ENCODE peak calls at places on chromosomes 1 and 21, in six cellular contexts. Y is foreskin fibroblast; Q is mesothelial cell of epicardium; L is colonic mucosa; H is MM.1S; R is activated CD8-positive, alpha-beta T cell treated with anti-CD3 and anti-CD28 coated beads for 36 hours. C is an unnamed sample.
A peak's percentile ranks its signal among the peaks of the same experiment; 100 is the strongest.

GRCh38 chr1:87104945-87105344 is 190.5 kb downstream of the HS2ST1 start:
- DNase-seq in Y (no peak), Q (no peak), L (no peak), H (no peak), R (no peak), C (no peak)

GRCh38 chr21:45365608-45366241 is 39.2 kb upstream of the COL18A1 start:
- DNase-seq in Y (peak; percentile 36), Q (no peak), L (no peak), H (no peak), R (no peak), C (no peak)

GRCh38 chr1:62364726-62365125 is 45.5 kb upstream of the KANK4 start:
- DNase-seq in Y (no peak), Q (no peak), L (no peak), H (no peak), R (no peak), C (no peak)

GRCh38 chr1:3625151-3625907 is 514 bp downstream of the TPRG1L start:
- DNase-seq in Y (no peak), Q (no peak), L (peak; percentile 70), H (peak; percentile 18), R (peak; percentile 37), C (no peak)

GRCh38 chr1:165890684-165891083 is 63.3 kb downstream of the UCK2 start:
- DNase-seq in Y (no peak), Q (no peak), L (no peak), H (no peak), R (no peak), C (no peak)

GRCh38 chr21:37921091-37921490 is 4.8 kb upstream of the KCNJ6 start:
- DNase-seq in Y (no peak), Q (no peak), L (no peak), H (no peak), R (no peak), C (no peak)

GRCh38 chr1:6260433-6260934 is 414 bp downstream of the GPR153 start:
- DNase-seq in Y (no peak), Q (no peak), L (no peak), H (no peak), R (no peak), C (peak; percentile 77)

GRCh38 chr1:23553206-23553895 is 6.0 kb downstream of the ID3 start:
- DNase-seq in Y (no peak), Q (no peak), L (no peak), H (no peak), R (no peak), C (no peak)

GRCh38 chr21:37546949-37547614 is 180.5 kb downstream of the DYRK1A start:
- DNase-seq in Y (peak; percentile 16), Q (peak; percentile 48), L (no peak), H (no peak), R (peak; percentile 50), C (no peak)

GRCh38 chr21:45405819-45406762 is 1.1 kb downstream of the COL18A1 start:
- DNase-seq in Y (no peak), Q (peak; percentile 64), L (no peak), H (no peak), R (peak; percentile 18), C (no peak)

GRCh38 chr1:101217148-101217547 is 19.7 kb upstream of the S1PR1 start:
- DNase-seq in Y (no peak), Q (no peak), L (no peak), H (no peak), R (no peak), C (no peak)

GRCh38 chr1:90198616-90199015 is 203.7 kb downstream of the ZNF326 start:
- DNase-seq in Y (no peak), Q (no peak), L (no peak), H (no peak), R (no peak), C (no peak)

GRCh38 chr1:203480084-203480483 is 4.5 kb downstream of the PRELP start:
- DNase-seq in Y (peak; percentile 64), Q (no peak), L (no peak), H (no peak), R (no peak), C (no peak)
- TF ChIP-seq CTCF in Y (no peak), Q (no peak), L (no peak), H (no peak), R (no peak), C (no peak)

DNA sequence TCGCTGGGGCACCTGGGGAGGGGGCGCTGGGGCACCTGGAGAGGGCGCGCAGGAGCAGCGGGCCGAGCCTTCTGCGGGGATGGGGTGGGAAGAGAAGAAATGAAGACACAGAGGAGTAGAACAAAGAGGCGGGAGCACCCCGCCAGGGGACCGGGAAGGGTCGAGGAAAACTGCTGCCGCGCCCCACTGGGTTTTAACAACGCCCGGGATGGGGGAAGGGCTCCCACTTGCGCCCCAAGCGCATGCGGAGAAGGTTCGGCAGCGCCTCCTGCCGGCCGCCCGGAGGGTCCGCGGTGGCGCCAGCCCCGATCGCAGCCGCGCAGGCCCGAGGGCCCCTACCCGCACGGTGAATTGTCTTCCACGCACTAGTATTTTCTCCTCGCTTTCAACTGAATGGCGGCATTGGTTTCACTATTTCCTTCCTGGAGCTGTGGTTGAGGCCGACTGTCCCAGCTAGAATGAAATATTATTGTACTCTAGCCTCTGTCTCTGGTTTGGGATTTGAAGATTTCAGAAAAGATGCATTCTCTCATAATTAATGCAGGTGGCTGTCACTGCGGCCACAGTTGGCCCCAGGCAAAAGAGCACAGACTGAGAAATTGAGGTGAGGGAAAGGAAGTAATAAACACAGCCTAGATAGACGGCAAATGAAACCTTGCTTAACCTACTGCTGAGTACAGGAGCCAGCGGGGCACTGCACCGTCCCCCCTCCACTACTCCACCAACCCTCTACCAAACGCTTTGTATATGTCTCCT is 57.3 kb downstream of the MAB21L3 start:
- DNase-seq in Y (peak; percentile 49), Q (peak; percentile 92), L (peak; percentile 91), H (peak; percentile 67), R (peak; percentile 89), C (peak; percentile 90)
- TF ChIP-seq CTCF in Y (peak; percentile 90), Q (peak; percentile 86), L (peak; percentile 92), H (peak; percentile 60), R (peak; percentile 95), C (peak; percentile 98)

GRCh38 chr1:167446946-167447345 is 71.4 kb downstream of the CD247 start:
- DNase-seq in Y (no peak), Q (no peak), L (no peak), H (no peak), R (no peak), C (no peak)

GRCh38 chr1:167443757-167444156 is 74.6 kb downstream of the CD247 start:
- DNase-seq in Y (no peak), Q (no peak), L (no peak), H (no peak), R (no peak), C (no peak)

GRCh38 chr1:167450843-167451242 is 67.5 kb downstream of the CD247 start:
- DNase-seq in Y (no peak), Q (no peak), L (no peak), H (peak; percentile 70), R (peak; percentile 44), C (no peak)

GRCh38 chr1:167442854-167443565 is 75.3 kb downstream of the CD247 start:
- DNase-seq in Y (no peak), Q (no peak), L (no peak), H (no peak), R (no peak), C (no peak)

DNA sequence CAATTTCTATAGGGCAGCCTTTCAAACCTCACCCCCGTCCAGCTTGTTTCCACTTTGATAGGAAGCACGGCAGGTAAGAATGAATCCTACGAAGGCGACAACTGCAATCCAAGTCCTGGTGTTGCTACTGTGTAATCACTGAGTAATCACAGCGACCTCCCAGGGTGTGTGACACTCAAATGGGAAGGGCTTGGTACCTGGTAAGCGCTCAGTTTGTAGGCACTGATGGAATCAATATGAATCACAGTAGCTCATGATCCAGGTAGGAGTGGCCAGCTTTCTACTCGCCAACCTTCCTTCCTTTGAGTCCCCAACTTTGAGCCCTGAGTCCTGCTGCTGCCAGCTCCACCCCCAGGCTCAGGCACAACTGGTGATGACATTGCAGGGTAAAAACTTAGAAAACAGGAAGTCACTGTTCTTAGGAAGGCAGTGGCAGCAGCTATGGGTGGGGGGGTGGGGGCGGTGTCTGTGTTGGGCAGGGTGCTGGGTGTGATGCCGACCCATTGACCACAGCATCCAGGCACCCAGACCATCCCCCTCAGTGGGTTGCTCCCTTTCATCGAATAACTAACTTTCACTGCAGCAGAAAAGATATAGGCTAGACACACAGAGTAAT is 70.7 kb downstream of the CD247 start:
- DNase-seq in Y (no peak), Q (no peak), L (peak; percentile 63), H (peak; percentile 82), R (peak; percentile 90), C (no peak)
- TF ChIP-seq CTCF in Y (no peak), Q (no peak), L (no peak), H (no peak), R (no peak), C (no peak)

GRCh38 chr1:154935749-154936415 is 637 bp downstream of the PMVK start:
- DNase-seq in Y (no peak), Q (no peak), L (no peak), H (no peak), R (no peak), C (no peak)
- TF ChIP-seq CTCF in Y (no peak), Q (no peak), L (no peak), H (no peak), R (no peak), C (no peak)

GRCh38 chr1:202200112-202200548 is 6.5 kb downstream of the LGR6 start:
- DNase-seq in Y (no peak), Q (no peak), L (peak; percentile 81), H (no peak), R (no peak), C (no peak)
- TF ChIP-seq CTCF in Y (no peak), Q (no peak), L (no peak), H (no peak), R (no peak), C (no peak)

DNA sequence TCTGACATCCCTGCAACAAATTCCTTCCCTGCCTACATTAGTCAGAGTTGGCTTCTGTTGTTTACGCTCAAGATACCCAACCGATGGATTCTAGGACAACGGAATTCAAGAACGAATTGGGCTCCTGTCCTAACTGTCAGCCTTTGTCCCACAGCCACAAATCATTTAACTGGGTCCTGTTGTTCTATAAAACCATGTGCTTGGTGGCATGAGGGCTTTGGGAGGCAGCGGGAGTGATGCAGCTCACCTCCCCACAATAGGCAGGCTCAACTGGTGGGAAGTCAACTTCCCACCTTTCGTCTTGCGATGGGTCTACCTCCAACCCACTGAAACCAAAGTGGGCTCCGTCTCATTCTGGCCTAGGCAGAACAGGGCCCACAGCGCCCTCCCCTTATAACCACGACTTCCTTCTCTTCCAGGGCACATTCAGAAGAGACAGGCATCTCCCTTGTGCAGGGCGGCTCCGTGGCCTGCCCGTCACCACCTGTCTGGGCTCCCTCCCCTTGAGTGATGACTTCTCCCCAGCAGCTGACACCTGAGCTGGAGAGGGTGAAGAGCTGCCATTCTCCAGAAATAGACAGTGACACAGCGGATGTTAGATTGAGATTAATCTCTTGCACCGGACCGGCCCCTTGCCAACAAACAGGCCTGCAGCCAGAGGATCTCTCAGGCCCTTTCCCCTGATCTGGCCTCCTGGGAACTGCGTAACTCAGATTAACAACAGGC is 26.5 kb downstream of the LRRC38 start:
- DNase-seq in Y (no peak), Q (no peak), L (no peak), H (peak; percentile 42), R (no peak), C (no peak)
- TF ChIP-seq CTCF in Y (no peak), Q (no peak), L (no peak), H (no peak), R (no peak), C (no peak)

GRCh38 chr1:246258250-246258649 is 248.8 kb downstream of the SMYD3 start:
- DNase-seq in Y (no peak), Q (no peak), L (no peak), H (no peak), R (no peak), C (no peak)

GRCh38 chr1:246255773-246256172 is 251.3 kb downstream of the SMYD3 start:
- DNase-seq in Y (no peak), Q (no peak), L (no peak), H (no peak), R (no peak), C (no peak)

GRCh38 chr1:246254854-246255253 is 252.2 kb downstream of the SMYD3 start:
- DNase-seq in Y (no peak), Q (no peak), L (no peak), H (no peak), R (no peak), C (no peak)
- TF ChIP-seq CTCF in Y (no peak), Q (no peak), L (no peak), H (no peak), R (no peak), C (no peak)

C was measured in GM20000.